ENCODE peak calls at places on chromosomes 4 and X, in seven cellular contexts. F is upper lobe of right lung, B is esophagus muscularis mucosa, D is fibroblast of pulmonary artery, H is hepatocyte, E is uterus, J is DND-41. T is an unnamed sample.

GRCh38 chr4:175412744-175413143 is 399.3 kb downstream of the GPM6A start:
- DNase-seq in F (no peak), B (no peak), D (peak; percentile 66), H (no peak), E (no peak), J (no peak), T (no peak)

GRCh38 chr4:18689308-18689915 is 667.9 kb upstream of the LCORL start:
- DNase-seq in F (no peak), B (no peak), D (peak; percentile 82), H (peak; percentile 83), E (peak; percentile 46), J (peak; percentile 49), T (no peak)

GRCh38 chr4:34181891-34182290 is 2062.4 kb downstream of the ARAP2 start:
- DNase-seq in F (no peak), B (no peak), D (peak; percentile 96), H (no peak), E (no peak), J (no peak), T (no peak)

GRCh38 chrX:25600776-25601175 is 537.4 kb upstream of the MAGEB18 start:
- DNase-seq in F (no peak), B (no peak), D (peak; percentile 75), H (no peak), E (no peak), J (no peak), T (no peak)

GRCh38 chr4:140116442-140117104 is 37.4 kb downstream of the MAML3 start:
- DNase-seq in F (no peak), B (no peak), D (no peak), H (no peak), E (no peak), J (peak; percentile 55), T (no peak)

GRCh38 chrX:46589977-46590723 is 16.6 kb downstream of the CHST7 start:
- DNase-seq in F (no peak), B (no peak), D (peak; percentile 84), H (no peak), E (no peak), J (no peak), T (no peak)

GRCh38 chrX:104921606-104922205 is 298.8 kb downstream of the TEX13A start:
- DNase-seq in F (no peak), B (no peak), D (no peak), H (no peak), E (no peak), J (no peak), T (no peak)

GRCh38 chrX:118975831-118976598 is 1.6 kb downstream of the LONRF3 start:
- DNase-seq in F (peak; percentile 93), B (peak; percentile 92), D (peak; percentile 48), H (peak; percentile 80), E (peak; percentile 77), J (no peak), T (no peak)

GRCh38 chr4:98242538-98242937 is 18.6 kb upstream of the RAP1GDS1 start:
- DNase-seq in F (no peak), B (no peak), D (no peak), H (no peak), E (no peak), J (no peak), T (no peak)

GRCh38 chrX:121902463-121902862 is 855.1 kb downstream of the GLUD2 start:
- DNase-seq in F (no peak), B (no peak), D (peak; percentile 10), H (no peak), E (no peak), J (no peak), T (peak; percentile 12)

GRCh38 chr4:87819281-87819919 is 13.4 kb upstream of the MEPE start:
- DNase-seq in F (no peak), B (no peak), D (peak; percentile 71), H (peak; percentile 32), E (no peak), J (no peak), T (no peak)

GRCh38 chr4:119526786-119527550 is 101.6 kb downstream of the PDE5A start:
- DNase-seq in F (no peak), B (no peak), D (no peak), H (no peak), E (no peak), J (no peak), T (no peak)

GRCh38 chrX:119062750-119063374 is 9.9 kb upstream of the CT47C1 start:
- DNase-seq in F (no peak), B (no peak), D (peak; percentile 14), H (no peak), E (no peak), J (no peak), T (no peak)

GRCh38 chr4:69120869-69121268 is 24.6 kb downstream of the UGT2B7 start:
- DNase-seq in F (no peak), B (no peak), D (peak; percentile 11), H (no peak), E (no peak), J (no peak), T (no peak)

GRCh38 chrX:23392195-23392594 is 57.5 kb downstream of the PTCHD1 start:
- DNase-seq in F (no peak), B (no peak), D (no peak), H (peak; percentile 9), E (no peak), J (no peak), T (no peak)

GRCh38 chr4:185838514-185839203 is 26.7 kb upstream of the SORBS2 start:
- DNase-seq in F (no peak), B (no peak), D (no peak), H (no peak), E (no peak), J (no peak), T (no peak)
- H3K4me3 ChIP-seq in F (no peak overlapping the region), B (no peak overlapping the region), D (no peak overlapping the region), H (no peak overlapping the region), E (no peak overlapping the region), J (no peak overlapping the region), T (no peak overlapping the region)

GRCh38 chr4:185648631-185649030 is 113.3 kb upstream of the PDLIM3 start:
- DNase-seq in F (no peak), B (no peak), D (no peak), H (no peak), E (no peak), J (no peak), T (no peak)

GRCh38 chr4:185654965-185655554 is 119.8 kb upstream of the PDLIM3 start:
- DNase-seq in F (no peak), B (no peak), D (no peak), H (no peak), E (no peak), J (no peak), T (no peak)

GRCh38 chr4:185651851-185652250 is 116.5 kb upstream of the PDLIM3 start:
- DNase-seq in F (no peak), B (no peak), D (no peak), H (no peak), E (no peak), J (no peak), T (no peak)

GRCh38 chr4:185654311-185654710 is 119.0 kb upstream of the PDLIM3 start:
- DNase-seq in F (no peak), B (no peak), D (no peak), H (no peak), E (no peak), J (no peak), T (no peak)

DNA sequence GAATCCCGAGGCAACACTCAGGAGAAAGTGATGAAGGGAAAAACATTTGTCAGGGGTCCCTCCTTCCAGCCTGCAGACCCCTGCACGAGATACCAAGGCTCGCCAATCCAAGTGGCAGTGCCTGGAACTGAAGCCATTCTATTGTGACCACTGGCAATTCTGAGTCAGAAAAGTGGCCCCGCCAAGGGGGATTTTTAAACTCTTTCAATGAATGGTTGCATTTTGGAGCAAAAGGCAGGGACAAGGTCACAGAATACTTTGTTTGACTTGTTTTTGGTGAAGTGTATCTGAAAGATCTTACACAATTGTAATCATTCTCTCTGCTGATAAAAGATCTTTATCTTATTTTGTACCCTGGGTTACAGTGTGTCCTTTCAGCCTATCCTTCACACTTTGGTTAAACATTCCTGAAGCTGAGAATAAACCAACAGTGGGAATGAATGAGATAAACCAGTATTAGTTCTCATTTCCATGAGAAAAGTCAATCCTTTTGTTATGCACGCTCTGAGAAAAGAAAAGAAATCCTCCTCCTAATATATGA is 115.9 kb upstream of the PDLIM3 start:
- DNase-seq in F (no peak), B (no peak), D (no peak), H (no peak), E (no peak), J (no peak), T (no peak)
- H3K4me3 ChIP-seq in F (no peak overlapping the region), B (no peak overlapping the region), D (no peak overlapping the region), H (no peak overlapping the region), E (no peak overlapping the region), J (no peak overlapping the region), T (no peak overlapping the region)

GRCh38 chr4:151034829-151035228 is 19.7 kb upstream of the LRBA start:
- DNase-seq in F (no peak), B (no peak), D (no peak), H (no peak), E (no peak), J (no peak), T (no peak)

GRCh38 chr4:151029537-151029936 is 14.5 kb upstream of the LRBA start:
- DNase-seq in F (no peak), B (no peak), D (no peak), H (no peak), E (no peak), J (no peak), T (no peak)

GRCh38 chr4:151035321-151035720 is 20.2 kb upstream of the LRBA start:
- DNase-seq in F (no peak), B (no peak), D (no peak), H (peak; percentile 22), E (no peak), J (no peak), T (no peak)

DNA sequence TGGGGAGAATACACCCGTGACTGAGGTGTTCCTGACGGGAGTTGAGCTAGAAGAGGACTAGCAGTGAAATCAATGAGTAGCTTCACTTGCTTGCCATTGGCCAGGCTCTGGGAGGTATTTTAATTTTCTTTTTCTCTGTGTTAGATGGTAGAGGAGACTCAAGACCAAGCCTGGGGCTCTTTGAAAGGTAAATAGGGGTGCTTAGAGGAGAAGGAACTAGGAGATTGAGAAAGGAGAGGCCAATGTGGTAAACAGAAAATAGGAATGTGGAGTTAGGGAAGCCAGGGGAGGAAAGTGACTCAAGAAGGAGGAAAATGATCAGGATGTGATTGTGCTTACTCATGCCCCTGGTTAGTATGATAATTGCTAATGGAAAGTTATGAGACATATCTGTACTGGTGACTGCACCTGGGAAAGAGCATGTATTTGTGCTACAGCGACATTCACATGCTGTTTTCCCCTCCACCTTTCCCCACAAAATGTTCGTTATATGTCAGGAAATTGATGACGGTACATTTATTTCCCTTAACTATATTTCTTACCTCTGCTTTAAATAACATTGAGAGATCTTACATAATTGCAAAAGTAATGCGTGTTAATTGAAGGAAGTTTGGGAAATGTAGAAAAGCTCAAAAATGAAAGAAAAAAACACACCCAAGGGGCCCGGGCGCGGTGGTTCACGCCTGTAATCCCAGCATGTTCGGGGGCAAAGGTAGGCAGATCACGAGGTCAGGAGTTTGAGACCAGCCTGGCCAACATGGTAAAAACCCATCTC is 16.9 kb upstream of the LRBA start:
- DNase-seq in F (no peak), B (no peak), D (peak; percentile 70), H (no peak), E (no peak), J (no peak), T (peak; percentile 54)
- H3K4me3 ChIP-seq in F (no peak overlapping the region), B (no peak overlapping the region), D (no peak overlapping the region), H (no peak overlapping the region), E (no peak overlapping the region), J (no peak overlapping the region), T (peak overlapping the region; percentile 38)

DNA sequence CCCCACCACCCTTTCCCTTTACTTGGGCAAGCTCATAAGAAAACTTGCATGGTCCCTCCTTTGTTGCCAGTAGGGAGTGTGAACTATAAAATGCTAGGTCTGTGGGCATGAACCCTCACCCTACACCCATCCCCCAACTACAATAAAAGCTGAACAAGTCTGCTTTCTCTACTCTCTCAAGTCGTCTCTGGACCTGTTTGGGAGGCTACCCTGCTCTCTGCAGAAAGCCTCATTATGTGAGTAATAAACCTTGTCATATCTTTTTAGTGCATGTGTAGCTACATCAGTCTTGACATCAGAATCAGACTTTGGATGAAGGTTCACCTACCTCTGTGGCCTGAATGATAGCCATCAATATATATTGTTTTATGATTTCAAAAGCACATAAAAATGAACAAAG is 155.4 kb upstream of the FAM241A start:
- DNase-seq in F (no peak), B (no peak), D (no peak), H (peak; percentile 29), E (no peak), J (no peak), T (no peak)
- H3K4me3 ChIP-seq in F (no peak overlapping the region), B (no peak overlapping the region), D (no peak overlapping the region), H (no peak overlapping the region), E (no peak overlapping the region), J (no peak overlapping the region), T (no peak overlapping the region)

T was measured in GM12878.